ENCODE peak calls at places on chromosomes 4 and X, in six cellular contexts. U, F, W, E, V and T are unnamed samples.

GRCh38 chrX:85327060-85327333 is 52.5 kb downstream of the POF1B start:
- DNase-seq in U (no peak), F (no peak), W (no peak), E (no peak), V (no peak), T (no peak)

GRCh38 chr4:34148322-34148908 is 2095.9 kb downstream of the ARAP2 start:
- DNase-seq in U (no peak), F (no peak), W (no peak), E (no peak), V (no peak), T (no peak)

GRCh38 chr4:107512549-107512948 is 207.5 kb downstream of the PAPSS1 start:
- DNase-seq in U (no peak), F (no peak), W (no peak), E (no peak), V (no peak), T (no peak)

GRCh38 chr4:113537183-113537977 is 224.2 kb downstream of the CAMK2D start:
- DNase-seq in U (no peak), F (no peak), W (no peak), E (no peak), V (no peak), T (no peak)

GRCh38 chrX:9790866-9791265 is 4.6 kb downstream of the SHROOM2 start:
- DNase-seq in U (no peak), F (no peak), W (no peak), E (no peak), V (no peak), T (no peak)

GRCh38 chr4:88041626-88042025 is 34.2 kb downstream of the PKD2 start:
- DNase-seq in U (no peak), F (no peak), W (no peak), E (no peak), V (no peak), T (no peak)

GRCh38 chrX:17944833-17945497 is 83.9 kb upstream of the RAI2 start:
- DNase-seq in U (no peak), F (peak), W (no peak), E (no peak), V (no peak), T (no peak)

GRCh38 chrX:1462596-1463251 is 10.0 kb upstream of the ASMTL start:
- DNase-seq in U (peak), F (no peak), W (no peak), E (no peak), V (no peak), T (no peak)

GRCh38 chrX:48035891-48036290 is 29.1 kb downstream of the SPACA5 start:
- DNase-seq in U (no peak), F (no peak), W (no peak), E (no peak), V (no peak), T (no peak)

GRCh38 chr4:1081689-1082040 is 31.7 kb downstream of the RNF212 start:
- DNase-seq in U (no peak), F (no peak), W (no peak), E (no peak), V (no peak), T (no peak)

GRCh38 chr4:176425035-176425434 is 105.3 kb downstream of the SPCS3 start:
- DNase-seq in U (no peak), F (no peak), W (no peak), E (no peak), V (no peak), T (no peak)

GRCh38 chr4:181443003-181443402 is 800.2 kb upstream of the TENM3 start:
- DNase-seq in U (no peak), F (peak), W (no peak), E (no peak), V (no peak), T (no peak)

GRCh38 chrX:18828832-18829404 is 121.5 kb downstream of the PPEF1 start:
- DNase-seq in U (no peak), F (no peak), W (no peak), E (no peak), V (no peak), T (no peak)

GRCh38 chrX:23937100-23937499 is 29.3 kb downstream of the CXorf58 start:
- DNase-seq in U (no peak), F (no peak), W (no peak), E (no peak), V (no peak), T (no peak)

GRCh38 chrX:18961686-18962085 is 22.2 kb downstream of the PHKA2 start:
- DNase-seq in U (no peak), F (no peak), W (no peak), E (no peak), V (no peak), T (no peak)

GRCh38 chr4:76518241-76518640 is 83.2 kb downstream of the SHROOM3 start:
- DNase-seq in U (no peak), F (no peak), W (no peak), E (no peak), V (no peak), T (no peak)

GRCh38 chrX:24113161-24113560 is 36.4 kb upstream of the ZFX start:
- DNase-seq in U (no peak), F (no peak), W (no peak), E (no peak), V (no peak), T (no peak)

GRCh38 chr4:138158746-138159297 is 83.3 kb downstream of the SLC7A11 start:
- DNase-seq in U (no peak), F (no peak), W (no peak), E (no peak), V (no peak), T (no peak)

GRCh38 chrX:30156880-30157560 is 58.3 kb upstream of the MAGEB2 start:
- DNase-seq in U (no peak), F (no peak), W (no peak), E (no peak), V (no peak), T (no peak)

GRCh38 chr4:40953253-40954118 is 203.7 kb downstream of the NSUN7 start:
- DNase-seq in U (peak), F (no peak), W (no peak), E (no peak), V (no peak), T (no peak)

GRCh38 chr4:56410247-56410646 is 23.0 kb upstream of the AASDH start:
- DNase-seq in U (peak), F (no peak), W (peak), E (peak), V (no peak), T (no peak)

GRCh38 chrX:13692771-13693231 is 3.9 kb downstream of the RAB9A start:
- DNase-seq in U (no peak), F (no peak), W (no peak), E (peak), V (no peak), T (no peak)

GRCh38 chr4:99395595-99396364 is 39.4 kb downstream of the ADH7 start:
- DNase-seq in U (no peak), F (no peak), W (no peak), E (no peak), V (no peak), T (no peak)

GRCh38 chrX:103918584-103919335 is 43.7 kb upstream of the TMSB15B start:
- DNase-seq in U (peak), F (peak), W (no peak), E (no peak), V (peak), T (no peak)

DNA sequence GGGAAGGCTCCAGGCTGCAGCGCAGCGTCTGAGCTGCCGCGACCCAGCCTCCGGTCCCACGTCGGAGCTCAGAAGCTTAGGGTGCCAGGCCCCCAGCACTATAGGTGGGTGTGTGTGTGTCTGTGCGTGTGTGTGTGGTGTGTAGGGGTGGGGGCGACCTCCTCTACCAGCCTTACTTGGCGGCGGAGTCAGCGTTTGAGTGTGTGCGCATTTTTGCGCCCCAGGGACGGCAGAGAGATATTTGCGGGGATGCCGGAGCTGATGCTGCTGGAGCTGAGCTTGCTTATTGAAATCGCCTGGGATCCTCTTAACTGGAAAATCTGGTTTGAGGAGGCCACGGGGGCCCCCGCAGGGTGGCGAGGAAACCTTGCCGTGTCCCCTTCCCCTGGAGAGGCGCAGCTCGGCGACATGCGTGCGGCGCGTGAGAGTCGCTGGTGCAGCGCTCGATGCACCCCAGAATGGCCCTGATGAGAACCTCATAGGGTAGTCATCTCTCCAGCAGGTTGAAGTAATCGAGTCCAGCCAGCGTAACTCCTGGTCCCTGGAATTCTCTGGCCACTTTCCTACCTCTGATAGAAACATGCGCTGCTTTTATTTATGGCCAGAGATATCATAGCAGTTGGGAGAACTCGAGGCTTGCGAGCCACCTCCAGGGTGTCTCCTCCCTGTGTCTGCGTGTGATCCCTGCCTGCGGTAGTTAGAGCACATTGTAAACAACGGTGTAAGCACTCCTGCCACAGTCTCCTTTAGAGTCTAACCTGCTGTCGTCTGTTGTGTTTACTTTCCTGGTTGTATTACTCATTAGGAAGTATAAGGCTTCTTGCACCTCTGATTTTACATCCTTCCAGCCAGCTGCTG is 2.7 kb downstream of the ADGRL3 start:
- DNase-seq in U (no peak), F (peak), W (no peak), E (no peak), V (no peak), T (no peak)
- TF ChIP-seq CTCF in U (no peak), F (no peak), W (no peak), E (no peak), V (no peak), T (no peak)

GRCh38 chr4:44725166-44725565 is 1.2 kb downstream of the GNPDA2 start:
- DNase-seq in U (no peak), F (no peak), W (no peak), E (no peak), V (no peak), T (no peak)

GRCh38 chr4:44727471-44727870 is 1.1 kb upstream of the GNPDA2 start:
- DNase-seq in U (no peak), F (no peak), W (no peak), E (no peak), V (no peak), T (no peak)

GRCh38 chr4:44722001-44722400 is 4.4 kb downstream of the GNPDA2 start:
- DNase-seq in U (no peak), F (no peak), W (no peak), E (no peak), V (no peak), T (no peak)

DNA sequence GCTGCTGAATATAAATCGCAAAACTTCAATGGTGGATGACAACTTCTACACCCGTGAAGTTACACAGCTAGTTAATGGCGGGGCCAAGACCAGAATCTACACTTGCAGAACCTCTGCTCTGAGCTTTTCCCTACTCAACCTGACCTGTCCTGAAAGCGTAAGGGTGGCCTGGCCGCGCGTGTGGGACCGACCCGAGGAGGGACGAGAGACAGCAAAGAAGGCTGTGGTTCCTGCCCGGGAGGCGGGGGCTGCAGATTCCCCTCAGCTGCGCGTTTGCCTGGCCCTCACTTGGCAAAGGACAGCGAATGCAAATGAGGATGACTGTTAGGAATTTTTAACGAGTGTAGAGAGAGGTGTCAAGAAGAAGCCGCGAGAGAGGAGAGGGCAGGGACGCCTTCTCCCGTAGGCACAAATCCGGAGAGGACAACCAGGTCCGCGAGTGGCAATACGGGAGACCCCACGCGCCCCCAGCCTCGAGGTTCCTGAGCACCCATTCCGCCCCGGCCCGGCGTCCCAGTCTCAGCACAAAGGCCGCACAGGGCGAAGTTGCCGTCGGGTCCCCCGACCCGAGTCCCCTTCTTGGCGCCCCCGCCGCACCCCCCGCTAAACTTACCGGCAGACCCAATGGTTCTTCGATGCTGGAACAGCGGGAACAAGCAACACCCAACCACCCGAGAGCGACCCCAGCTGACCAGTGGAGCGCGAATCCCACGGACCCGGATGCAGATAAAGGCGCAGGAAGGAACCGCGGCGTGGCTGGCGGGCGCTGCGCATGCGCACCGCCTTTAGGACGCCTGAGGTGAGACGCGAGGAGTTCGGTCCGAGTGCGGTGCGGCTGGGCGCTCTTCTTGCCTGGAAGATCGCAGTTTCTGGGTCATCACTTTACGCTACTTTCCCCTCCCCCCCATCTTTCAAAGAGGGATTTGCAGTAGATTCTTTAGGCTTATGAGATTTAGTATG is at the start of gene GNPDA2:
- DNase-seq in U (peak), F (peak), W (peak), E (peak), V (peak), T (peak)
- TF ChIP-seq CTCF in U (no peak), F (no peak), W (peak), E (no peak), V (no peak), T (no peak)

GRCh38 chrX:134758652-134759051 is 100.4 kb upstream of the PLAC1 start:
- DNase-seq in U (no peak), F (no peak), W (no peak), E (no peak), V (no peak), T (no peak)

GRCh38 chrX:134764202-134764785 is 106.0 kb upstream of the PLAC1 start:
- DNase-seq in U (no peak), F (peak), W (no peak), E (peak), V (no peak), T (no peak)

GRCh38 chrX:134760671-134761070 is 102.4 kb upstream of the PLAC1 start:
- DNase-seq in U (no peak), F (no peak), W (no peak), E (no peak), V (no peak), T (no peak)

GRCh38 chrX:134761788-134762187 is 103.5 kb upstream of the PLAC1 start:
- DNase-seq in U (no peak), F (peak), W (no peak), E (no peak), V (no peak), T (no peak)
- TF ChIP-seq CTCF in U (no peak), F (peak), W (peak), E (peak), V (no peak), T (no peak)

DNA sequence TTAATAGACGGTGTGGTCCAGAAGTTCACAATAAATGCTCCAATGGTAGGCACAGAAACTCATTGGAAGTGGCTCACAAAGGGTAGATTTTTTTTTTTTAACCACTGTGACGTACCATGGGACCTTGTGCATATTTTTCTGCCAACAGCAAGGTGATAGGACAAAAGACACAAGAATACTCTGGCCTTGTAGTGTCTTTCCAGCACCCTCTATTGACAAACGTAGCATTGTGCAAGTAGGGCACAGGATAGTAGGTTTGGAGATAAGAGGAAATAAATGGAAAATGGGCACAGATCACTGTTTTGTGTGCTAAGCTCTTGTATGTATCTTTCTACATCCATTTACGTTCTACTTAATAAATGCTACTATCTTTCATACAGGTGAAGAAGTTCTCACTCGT is 2054.9 kb downstream of the PCDH7 start:
- DNase-seq in U (no peak), F (no peak), W (no peak), E (peak), V (no peak), T (no peak)
- TF ChIP-seq CTCF in U (no peak), F (no peak), W (peak), E (peak), V (no peak), T (no peak)

GRCh38 chr4:25889626-25890025 is 24.4 kb upstream of the SMIM20 start:
- DNase-seq in U (no peak), F (no peak), W (no peak), E (no peak), V (no peak), T (no peak)
- TF ChIP-seq CTCF in U (no peak), F (no peak), W (no peak), E (no peak), V (no peak), T (no peak)

DNA sequence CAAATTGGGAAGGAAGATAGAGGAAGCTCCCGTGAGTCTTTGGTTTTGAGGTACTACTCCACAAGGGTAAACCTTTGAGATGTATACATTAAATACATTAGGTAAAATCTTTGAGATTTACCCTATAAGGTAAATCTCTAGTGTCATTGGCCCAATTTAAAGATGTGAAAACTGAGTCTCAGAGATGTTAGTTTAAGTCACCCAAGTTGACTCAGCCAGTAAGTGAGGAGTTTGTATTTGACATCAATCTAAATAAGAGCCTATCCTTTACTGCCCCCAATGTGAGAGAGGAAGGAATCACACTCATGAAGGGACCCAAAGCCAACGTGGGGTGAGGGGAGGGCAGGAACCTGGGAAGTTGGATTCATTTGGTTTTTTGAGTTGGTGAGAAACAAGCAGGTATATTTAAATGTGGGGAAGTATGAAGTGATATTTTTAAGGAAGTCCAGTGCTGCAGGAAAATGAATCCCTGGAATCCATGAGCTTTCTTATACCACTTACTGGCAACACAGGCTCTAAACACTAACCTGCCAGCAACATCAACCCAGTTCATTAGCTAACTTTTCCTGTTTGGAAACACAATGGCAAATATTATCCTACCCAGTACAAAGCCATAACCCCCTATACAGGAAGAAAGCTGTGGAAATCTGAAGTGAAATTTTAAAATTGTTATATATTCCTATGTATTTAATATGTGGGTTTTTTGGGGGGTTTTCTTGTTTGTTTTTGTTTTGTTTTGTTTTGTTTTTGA is 55.3 kb downstream of the PALLD start:
- DNase-seq in U (no peak), F (no peak), W (no peak), E (peak), V (no peak), T (no peak)
- TF ChIP-seq CTCF in U (no peak), F (no peak), W (peak), E (peak), V (no peak), T (no peak)

GRCh38 chrX:20571611-20572010 is 304.9 kb upstream of the RPS6KA3 start:
- DNase-seq in U (no peak), F (no peak), W (no peak), E (no peak), V (no peak), T (no peak)

DNA sequence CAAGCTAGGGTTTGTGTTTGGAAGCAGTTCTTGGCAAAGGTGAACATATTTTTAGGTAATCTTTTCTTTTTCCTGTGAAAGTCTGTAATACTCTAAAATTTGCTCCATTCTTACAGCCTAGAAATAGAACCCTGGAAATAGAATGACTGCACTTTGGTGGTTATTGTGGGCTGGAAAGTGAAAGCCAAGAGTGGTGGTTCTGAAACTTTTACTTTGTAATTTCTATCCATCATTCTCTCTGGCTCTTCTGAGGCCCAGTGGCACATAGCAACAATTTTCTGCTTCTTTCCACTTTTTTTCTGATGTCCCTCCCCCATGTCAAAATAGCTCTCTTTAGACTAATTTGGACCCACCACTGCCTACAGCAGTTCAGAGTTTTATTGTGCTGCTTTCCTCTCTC is 300.4 kb upstream of the RPS6KA3 start:
- DNase-seq in U (no peak), F (no peak), W (no peak), E (no peak), V (no peak), T (no peak)
- TF ChIP-seq CTCF in U (no peak), F (no peak), W (no peak), E (no peak), V (no peak), T (no peak)

GRCh38 chr4:155961575-155961974 is 7.9 kb upstream of the CTSO start:
- DNase-seq in U (no peak), F (no peak), W (no peak), E (no peak), V (no peak), T (no peak)

GRCh38 chr4:155966171-155966570 is 12.5 kb upstream of the CTSO start:
- DNase-seq in U (no peak), F (no peak), W (no peak), E (no peak), V (no peak), T (no peak)

GRCh38 chr4:155962697-155963096 is 9.0 kb upstream of the CTSO start:
- DNase-seq in U (no peak), F (no peak), W (no peak), E (no peak), V (no peak), T (no peak)

GRCh38 chr4:155966661-155967060 is 13.0 kb upstream of the CTSO start:
- DNase-seq in U (no peak), F (no peak), W (no peak), E (no peak), V (no peak), T (no peak)

GRCh38 chr4:155964016-155964891 is 10.6 kb upstream of the CTSO start:
- DNase-seq in U (peak), F (no peak), W (no peak), E (no peak), V (no peak), T (no peak)
- TF ChIP-seq CTCF in U (no peak), F (no peak), W (no peak), E (no peak), V (no peak), T (no peak)